ENCODE peak calls at places on chromosomes 7 and 10, in seven cellular contexts. W is uterus, E is mammary epithelial cell, U is HCT116, P is WERI-Rb-1, C is left ventricle myocardium inferior, J is fibroblast of lung. Z is an unnamed sample.
A peak's percentile ranks its signal among the peaks of the same experiment; 100 is the strongest.

GRCh38 chr10:27223964-27224363 is 16.6 kb downstream of the ACBD5 start:
- DNase-seq in W (no peak), E (peak; percentile 5), U (no peak), P (no peak), C (no peak), J (peak; percentile 50), Z (peak; percentile 73)

GRCh38 chr7:141654551-141654950 is 47.4 kb downstream of the DENND11 start:
- DNase-seq in W (no peak), E (peak; percentile 55), U (peak; percentile 41), P (peak; percentile 79), C (no peak), J (peak; percentile 78), Z (peak; percentile 74)

GRCh38 chr10:44923611-44924010 is 12.5 kb downstream of the TMEM72 start:
- DNase-seq in W (no peak), E (no peak), U (no peak), P (no peak), C (no peak), J (no peak), Z (no peak)

GRCh38 chr10:3853547-3853989 is 68.6 kb upstream of the KLF6 start:
- DNase-seq in W (peak; percentile 49), E (no peak), U (no peak), P (no peak), C (no peak), J (peak; percentile 38), Z (no peak)

GRCh38 chr7:20828947-20829346 is 42.3 kb upstream of the SP8 start:
- DNase-seq in W (no peak), E (no peak), U (no peak), P (no peak), C (no peak), J (no peak), Z (no peak)

GRCh38 chr7:98703916-98704315 is 86.8 kb downstream of the NPTX2 start:
- DNase-seq in W (no peak), E (no peak), U (no peak), P (no peak), C (no peak), J (no peak), Z (no peak)

GRCh38 chr10:98033515-98033914 is 3.1 kb upstream of the CRTAC1 start:
- DNase-seq in W (no peak), E (peak; percentile 29), U (no peak), P (no peak), C (no peak), J (no peak), Z (no peak)

GRCh38 chr10:26448706-26449435 is 10.7 kb downstream of the APBB1IP start:
- DNase-seq in W (no peak), E (no peak), U (no peak), P (no peak), C (no peak), J (no peak), Z (no peak)

GRCh38 chr7:140640060-140640611 is 477 bp downstream of the DENND2A start:
- DNase-seq in W (peak; percentile 63), E (no peak), U (no peak), P (peak; percentile 55), C (peak; percentile 60), J (peak; percentile 44), Z (peak; percentile 71)

GRCh38 chr10:101367569-101368453 is 13.8 kb downstream of the BTRC start:
- DNase-seq in W (no peak), E (peak; percentile 95), U (peak; percentile 95), P (no peak), C (no peak), J (peak; percentile 29), Z (peak; percentile 47)

GRCh38 chr10:78559514-78560392 is 509.0 kb upstream of the ZMIZ1 start:
- DNase-seq in W (peak; percentile 35), E (no peak), U (no peak), P (no peak), C (no peak), J (no peak), Z (no peak)

GRCh38 chr10:3887885-3888476 is 103.0 kb upstream of the KLF6 start:
- DNase-seq in W (peak; percentile 50), E (peak; percentile 98), U (no peak), P (no peak), C (no peak), J (peak; percentile 78), Z (peak; percentile 90)

GRCh38 chr10:115094605-115095004 is 1.4 kb downstream of the ATRNL1 start:
- DNase-seq in W (no peak), E (no peak), U (no peak), P (no peak), C (no peak), J (no peak), Z (no peak)

GRCh38 chr10:24882047-24882698 is 70.2 kb downstream of the PRTFDC1 start:
- DNase-seq in W (no peak), E (peak; percentile 24), U (no peak), P (no peak), C (no peak), J (peak; percentile 83), Z (no peak)

GRCh38 chr7:81684513-81685262 is 85.2 kb downstream of the HGF start:
- DNase-seq in W (peak; percentile 92), E (peak; percentile 98), U (peak; percentile 95), P (no peak), C (peak; percentile 85), J (peak; percentile 100), Z (peak; percentile 99)

GRCh38 chr7:70374772-70375533 is 757.0 kb upstream of the GALNT17 start:
- DNase-seq in W (no peak), E (no peak), U (no peak), P (no peak), C (no peak), J (no peak), Z (no peak)

GRCh38 chr10:132685121-132685891 is 100.6 kb downstream of the NKX6-2 start:
- DNase-seq in W (peak; percentile 14), E (no peak), U (no peak), P (no peak), C (peak; percentile 20), J (peak; percentile 61), Z (peak; percentile 8)

GRCh38 chr10:88730864-88731263 is 24.8 kb downstream of the LIPK start:
- DNase-seq in W (no peak), E (no peak), U (no peak), P (no peak), C (no peak), J (no peak), Z (no peak)

GRCh38 chr10:43137971-43138756 is at the start of gene CSGALNACT2:
- DNase-seq in W (peak; percentile 86), E (peak; percentile 85), U (peak; percentile 34), P (peak; percentile 80), C (peak; percentile 88), J (peak; percentile 84), Z (peak; percentile 96)

GRCh38 chr10:124626759-124627380 is 117.3 kb downstream of the FAM53B start:
- DNase-seq in W (no peak), E (peak; percentile 82), U (no peak), P (no peak), C (no peak), J (no peak), Z (no peak)

GRCh38 chr10:79104264-79104954 is 35.6 kb downstream of the ZMIZ1 start:
- DNase-seq in W (peak; percentile 78), E (no peak), U (no peak), P (no peak), C (peak; percentile 64), J (peak; percentile 65), Z (no peak)

GRCh38 chr10:69835875-69836727 is 34.4 kb downstream of the COL13A1 start:
- DNase-seq in W (no peak), E (no peak), U (no peak), P (peak; percentile 36), C (no peak), J (no peak), Z (no peak)

GRCh38 chr10:132396495-132397035 is 435 bp upstream of the PWWP2B start:
- DNase-seq in W (peak; percentile 68), E (no peak), U (no peak), P (peak; percentile 57), C (peak; percentile 71), J (peak; percentile 37), Z (peak; percentile 85)

GRCh38 chr7:90931996-90932912 is 332.0 kb upstream of the FZD1 start:
- DNase-seq in W (no peak), E (no peak), U (no peak), P (no peak), C (no peak), J (no peak), Z (no peak)

GRCh38 chr10:27537812-27538211 is 33.7 kb downstream of the RAB18 start:
- DNase-seq in W (no peak), E (no peak), U (no peak), P (no peak), C (no peak), J (no peak), Z (no peak)

GRCh38 chr10:126609566-126609965 is 60.9 kb downstream of the C10orf90 start:
- DNase-seq in W (no peak), E (no peak), U (no peak), P (no peak), C (no peak), J (no peak), Z (no peak)

GRCh38 chr7:142362349-142362748 is 104.5 kb upstream of the PRSS58 start:
- DNase-seq in W (no peak), E (no peak), U (no peak), P (no peak), C (no peak), J (no peak), Z (no peak)

GRCh38 chr10:14659626-14660196 is 115.0 kb downstream of the FAM107B start:
- DNase-seq in W (no peak), E (no peak), U (no peak), P (no peak), C (no peak), J (no peak), Z (no peak)
- H3K4me3 ChIP-seq in W (no peak overlapping the region), E (no peak overlapping the region), U (no peak overlapping the region), P (no peak overlapping the region), C (no peak overlapping the region), J (no peak overlapping the region), Z (no peak overlapping the region)

DNA sequence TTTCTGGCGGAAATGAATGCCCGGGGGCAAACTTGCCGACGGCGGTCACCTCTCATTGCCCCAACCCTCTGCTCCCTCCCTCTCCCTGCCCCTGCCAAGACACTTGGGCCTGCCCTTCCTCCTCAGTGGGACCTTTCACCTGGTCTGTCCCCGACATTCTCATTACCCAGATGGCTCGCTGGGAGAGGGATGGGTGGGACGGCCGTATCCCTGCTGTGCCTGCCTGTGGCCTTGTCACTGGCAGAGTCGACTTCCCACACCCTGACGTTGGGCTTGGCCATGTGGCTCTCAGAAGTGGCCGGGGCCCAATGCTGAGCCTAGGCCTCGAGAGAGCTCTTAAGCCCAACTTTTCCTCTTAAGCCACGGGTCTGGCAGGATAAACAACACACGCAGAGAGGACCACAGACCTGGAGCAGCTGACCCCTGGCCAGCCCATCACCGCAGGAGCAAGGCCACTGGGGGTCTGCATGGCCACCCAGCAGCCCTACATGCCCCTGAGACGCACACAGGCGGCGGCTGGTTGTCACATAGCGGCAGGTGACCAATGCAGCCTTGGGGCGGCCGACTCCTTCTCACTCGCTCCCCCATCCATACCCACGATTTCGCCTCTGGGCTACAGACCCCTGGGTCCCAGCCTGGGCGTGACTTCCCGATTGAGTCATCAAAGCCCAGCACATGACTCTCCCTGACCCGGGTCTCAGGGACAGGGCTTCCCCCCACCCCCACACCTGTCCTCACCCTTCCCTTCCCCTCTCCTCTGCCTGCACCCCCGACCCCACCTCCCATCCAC is 40.1 kb downstream of the SLC29A4 start:
- DNase-seq in W (no peak), E (no peak), U (no peak), P (no peak), C (no peak), J (no peak), Z (no peak)
- H3K36me3 ChIP-seq in W (no peaks in the 10 kb centered on the region), E (peaks cover 14% of the 10 kb centered on the region), U (peaks cover 6% of the 10 kb centered on the region), P (no peaks in the 10 kb centered on the region), C (peaks cover 71% of the 10 kb centered on the region), J (peaks cover 11% of the 10 kb centered on the region), Z (peaks cover 48% of the 10 kb centered on the region)

GRCh38 chr7:4416436-4417092 is 265.5 kb upstream of the FOXK1 start:
- DNase-seq in W (no peak), E (peak; percentile 22), U (no peak), P (no peak), C (peak; percentile 18), J (peak; percentile 24), Z (no peak)
- H3K9me3 ChIP-seq in W (no peaks in the 10 kb centered on the region), E (no peaks in the 10 kb centered on the region), U (peaks cover 7% of the 10 kb centered on the region), P (peaks cover 6% of the 10 kb centered on the region), C (peaks cover 31% of the 10 kb centered on the region), J (no peaks in the 10 kb centered on the region), Z (peaks cover 17% of the 10 kb centered on the region)

GRCh38 chr10:96700477-96701099 is 19.7 kb downstream of the PIK3AP1 start:
- DNase-seq in W (no peak), E (no peak), U (no peak), P (no peak), C (peak; percentile 21), J (no peak), Z (no peak)
- H3K4me3 ChIP-seq in W (no peak overlapping the region), E (no peak overlapping the region), U (no peak overlapping the region), P (no peak overlapping the region), C (no peak overlapping the region), J (no peak overlapping the region), Z (no peak overlapping the region)

Z was measured in adipocyte.